ENCODE peak calls at places on chromosomes 1 and 21, in four cellular contexts. U, J, F and N are unnamed samples. For H3K9me1, the result is how much of the 10 kb centered on the place peaks cover.

GRCh38 chr1:192573499-192573898 is 2.1 kb upstream of the RGS1 start:
- DNase-seq in U (peak), J (no peak), F (no peak), N (no peak)

GRCh38 chr1:112794654-112795239 is 79.6 kb upstream of the PPM1J start:
- DNase-seq in U (no peak), J (no peak), F (peak), N (no peak)

GRCh38 chr1:22111115-22111514 is 31.8 kb downstream of the WNT4 start:
- DNase-seq in U (no peak), J (no peak), F (no peak), N (no peak)

GRCh38 chr1:170732262-170732595 is 68.3 kb downstream of the PRRX1 start:
- DNase-seq in U (peak), J (no peak), F (no peak), N (no peak)

GRCh38 chr1:94951509-94952208 is 24.7 kb upstream of the CNN3 start:
- DNase-seq in U (no peak), J (no peak), F (no peak), N (no peak)

GRCh38 chr1:63299387-63299786 is 23.0 kb upstream of the FOXD3 start:
- DNase-seq in U (no peak), J (no peak), F (no peak), N (no peak)

GRCh38 chr1:173531069-173531693 is 54.0 kb downstream of the PRDX6 start:
- DNase-seq in U (no peak), J (no peak), F (no peak), N (no peak)

GRCh38 chr1:185788386-185788785 is 54.2 kb downstream of the HMCN1 start:
- DNase-seq in U (no peak), J (no peak), F (no peak), N (peak)

GRCh38 chr21:15058718-15059316 is 6.0 kb downstream of the NRIP1 start:
- DNase-seq in U (peak), J (no peak), F (peak), N (peak)

GRCh38 chr1:7299329-7299799 is 471.7 kb upstream of the VAMP3 start:
- DNase-seq in U (peak), J (peak), F (no peak), N (peak)

GRCh38 chr1:59885160-59885832 is 41.3 kb downstream of the CYP2J2 start:
- DNase-seq in U (no peak), J (no peak), F (no peak), N (no peak)

GRCh38 chr1:215377736-215378135 is 189.4 kb upstream of the KCTD3 start:
- DNase-seq in U (no peak), J (no peak), F (no peak), N (no peak)

GRCh38 chr1:64982134-64982533 is 15.8 kb upstream of the JAK1 start:
- DNase-seq in U (no peak), J (no peak), F (no peak), N (no peak)

GRCh38 chr1:236148471-236148847 is 6.1 kb downstream of the GPR137B start:
- DNase-seq in U (peak), J (no peak), F (no peak), N (no peak)

GRCh38 chr1:24380508-24380907 is 33.1 kb downstream of the STPG1 start:
- DNase-seq in U (no peak), J (no peak), F (no peak), N (no peak)

GRCh38 chr1:62180649-62181048 is 14.0 kb upstream of the L1TD1 start:
- DNase-seq in U (no peak), J (no peak), F (no peak), N (no peak)

DNA sequence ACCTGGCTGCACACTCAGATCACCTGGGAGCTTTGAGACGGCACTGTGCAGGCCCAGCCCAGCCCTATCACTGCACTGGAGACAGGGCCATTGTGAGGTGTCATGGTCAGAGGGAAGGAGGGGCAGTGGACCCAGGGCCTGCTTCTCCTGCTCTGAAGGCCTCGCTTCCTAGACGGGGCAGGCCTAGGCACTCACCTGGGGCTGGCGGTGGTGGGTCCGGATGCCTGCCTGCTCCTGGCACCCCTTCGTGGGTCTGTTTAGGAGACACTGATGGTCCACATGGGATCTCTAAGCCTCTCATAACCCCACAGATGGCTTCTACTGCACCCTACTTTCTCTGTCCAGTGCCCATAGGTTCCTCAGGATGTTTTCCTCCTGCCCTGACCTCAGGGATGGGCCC is 230.9 kb downstream of the MATN1 start:
- DNase-seq in U (no peak), J (no peak), F (no peak), N (no peak)
- H3K9me1 ChIP-seq in U (under half), J (under half), F (under half), N (under half)

DNA sequence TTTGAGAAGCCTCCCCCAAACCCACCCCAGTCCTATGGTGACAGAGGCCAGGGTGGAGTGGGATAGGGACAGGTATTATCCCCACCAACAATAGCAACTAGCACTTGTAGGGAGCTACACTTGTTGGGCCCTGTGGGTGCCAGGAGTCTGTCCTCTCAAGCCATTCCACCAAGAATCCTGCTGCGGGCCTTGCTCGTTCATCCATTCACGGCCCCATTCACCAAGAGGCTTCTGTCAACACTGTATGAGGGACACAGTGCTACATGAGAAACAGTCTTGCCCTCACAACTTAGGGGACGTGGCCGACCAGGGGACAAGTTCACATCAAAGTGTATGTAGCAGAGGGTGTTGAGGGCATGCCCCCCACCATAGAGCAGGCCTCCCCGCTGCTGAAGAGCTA is 18.9 kb downstream of the SHISA4 start:
- DNase-seq in U (no peak), J (no peak), F (no peak), N (no peak)
- H3K9me1 ChIP-seq in U (under half), J (under half), F (under half), N (under half)

GRCh38 chr1:27342778-27343638 is 1.2 kb downstream of the SYTL1 start:
- DNase-seq in U (no peak), J (peak), F (peak), N (no peak)
- H3K9me1 ChIP-seq in U (under half), J (under half), F (under half), N (under half)

DNA sequence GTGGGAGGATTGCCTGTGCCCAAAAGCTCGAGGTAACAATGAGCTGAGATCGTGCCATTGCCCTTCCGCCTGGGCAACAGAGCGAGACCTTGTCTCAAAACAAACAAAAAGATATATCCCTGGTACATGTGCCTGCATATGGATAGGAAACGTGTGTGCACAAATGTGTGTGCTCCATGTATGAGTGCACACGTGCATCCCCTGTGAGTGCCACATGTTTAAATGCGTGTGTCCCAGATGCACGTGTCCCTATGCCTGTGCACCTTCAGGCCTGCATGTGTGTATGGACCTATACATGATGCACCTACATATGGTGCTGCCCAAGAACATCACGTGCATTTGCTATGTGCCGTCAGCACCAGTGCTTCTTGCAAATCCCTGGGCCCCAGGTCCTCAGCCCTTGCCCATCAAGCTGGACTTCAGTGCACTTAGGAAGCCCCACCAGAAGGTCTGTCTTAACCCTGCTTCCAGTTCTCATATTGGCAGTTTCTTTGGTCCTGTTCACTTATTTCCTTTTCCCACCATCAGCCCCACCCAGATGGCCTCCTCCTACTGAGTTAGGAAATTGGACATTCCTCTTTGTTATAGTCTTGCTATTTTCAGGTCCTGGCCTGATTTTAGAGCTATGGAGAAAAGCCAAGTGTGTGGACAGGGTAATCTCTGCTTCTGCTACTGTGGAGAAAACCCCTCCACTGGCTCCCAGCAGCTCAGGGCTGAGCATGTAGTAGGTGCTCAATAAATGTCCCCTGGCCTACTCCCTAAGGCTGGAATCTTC is 15.4 kb downstream of the TIE1 start:
- DNase-seq in U (no peak), J (no peak), F (no peak), N (no peak)
- H3K9me1 ChIP-seq in U (under half), J (under half), F (under half), N (under half)

GRCh38 chr1:168333562-168334256 is 53.0 kb downstream of the TBX19 start:
- DNase-seq in U (no peak), J (no peak), F (no peak), N (no peak)
- H3K9me1 ChIP-seq in U (under half), J (under half), F (under half), N (under half)

GRCh38 chr1:91752324-91752723 is 133.6 kb downstream of the TGFBR3 start:
- DNase-seq in U (no peak), J (no peak), F (no peak), N (no peak)
- H3K9me1 ChIP-seq in U (under half), J (under half), F (under half), N (under half)

DNA sequence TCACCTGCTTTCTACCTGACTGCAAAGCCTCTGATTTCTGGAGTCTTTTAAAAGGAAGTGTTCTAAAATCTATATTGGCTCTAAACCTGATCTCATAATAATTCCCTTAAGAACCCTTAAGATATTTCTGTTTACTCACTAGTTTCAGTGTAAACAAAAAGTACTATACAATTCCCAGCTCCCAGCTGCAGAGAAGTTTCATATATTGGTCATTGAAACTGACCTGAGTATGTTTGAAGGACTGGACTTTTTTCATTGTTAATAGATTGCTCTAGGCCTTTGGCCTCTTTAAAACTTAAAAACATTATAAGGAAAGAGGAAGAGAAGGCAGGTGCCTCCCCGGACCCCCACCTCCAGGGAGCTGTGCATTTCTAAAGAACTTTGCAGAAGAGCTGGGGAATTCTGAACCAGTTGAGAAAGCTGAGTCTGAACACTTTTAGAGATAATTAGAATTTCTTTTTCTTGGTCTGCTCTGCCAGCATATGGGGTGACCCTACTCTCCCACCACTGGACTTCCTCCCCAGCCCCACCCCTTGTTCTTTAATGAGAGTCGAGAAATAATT is 23.7 kb downstream of the CLIC6 start:
- DNase-seq in U (no peak), J (no peak), F (no peak), N (no peak)
- H3K9me1 ChIP-seq in U (under half), J (under half), F (under half), N (under half)

GRCh38 chr1:203167026-203167912 is 8.4 kb downstream of the MYBPH start:
- DNase-seq in U (no peak), J (no peak), F (no peak), N (no peak)
- H3K9me1 ChIP-seq in U (under half), J (under half), F (under half), N (under half)